ENCODE peak calls at places on chromosomes 4 and X, in ten cellular contexts. B is Caco-2, G is HT1080, A is NCI-H1105, V is GM04504, P is M059J, R is posterior cingulate gyrus, F is left kidney, C is fibroblast of mammary gland, N is psoas muscle. D is an unnamed sample.
A peak's percentile ranks its signal among the peaks of the same experiment; 100 is the strongest.

GRCh38 chr4:111778543-111778942 is 366.7 kb upstream of the FAM241A start:
- DNase-seq in B (no peak), G (peak; percentile 17), A (no peak), V (peak; percentile 23), P (peak; percentile 12), R (no peak), F (peak; percentile 32), C (peak; percentile 44), N (no peak), D (no peak)

GRCh38 chr4:157791236-157791635 is 381.6 kb downstream of the GASK1B start:
- DNase-seq in B (no peak), G (no peak), A (no peak), V (no peak), P (no peak), R (no peak), F (no peak), C (no peak), N (no peak), D (no peak)

GRCh38 chrX:107840971-107841370 is 15.3 kb downstream of the MID2 start:
- DNase-seq in B (no peak), G (no peak), A (no peak), V (no peak), P (no peak), R (peak; percentile 60), F (no peak), C (no peak), N (no peak), D (no peak)

GRCh38 chr4:4384837-4385236 is 2.1 kb upstream of the NSG1 start:
- DNase-seq in B (no peak), G (peak; percentile 23), A (no peak), V (no peak), P (peak; percentile 49), R (no peak), F (peak; percentile 52), C (peak; percentile 26), N (peak; percentile 20), D (no peak)

GRCh38 chrX:69102805-69103204 is 62.4 kb downstream of the PJA1 start:
- DNase-seq in B (no peak), G (peak; percentile 15), A (no peak), V (no peak), P (peak; percentile 18), R (no peak), F (no peak), C (peak; percentile 25), N (no peak), D (no peak)

GRCh38 chr4:138953962-138954371 is 61.6 kb upstream of the NOCT start:
- DNase-seq in B (no peak), G (peak; percentile 59), A (no peak), V (peak; percentile 80), P (peak; percentile 76), R (no peak), F (no peak), C (peak; percentile 92), N (no peak), D (no peak)

GRCh38 chr4:7960790-7961655 is 21.4 kb upstream of the AFAP1 start:
- DNase-seq in B (no peak), G (peak; percentile 94), A (no peak), V (peak; percentile 98), P (peak; percentile 100), R (peak; percentile 93), F (peak; percentile 86), C (peak; percentile 100), N (peak; percentile 44), D (no peak)

GRCh38 chr4:7632971-7633370 is 198.2 kb upstream of the PSAPL1 start:
- DNase-seq in B (no peak), G (no peak), A (no peak), V (no peak), P (no peak), R (peak; percentile 42), F (no peak), C (peak; percentile 16), N (no peak), D (no peak)

GRCh38 chr4:152138451-152138850 is 377.6 kb upstream of the GATB start:
- DNase-seq in B (no peak), G (no peak), A (no peak), V (no peak), P (no peak), R (no peak), F (no peak), C (no peak), N (no peak), D (no peak)

GRCh38 chr4:105060628-105061027 is 86.0 kb upstream of the TET2 start:
- DNase-seq in B (no peak), G (peak; percentile 89), A (no peak), V (no peak), P (peak; percentile 75), R (no peak), F (no peak), C (peak; percentile 32), N (no peak), D (no peak)

GRCh38 chr4:121034010-121034409 is 38.3 kb downstream of the NDNF start:
- DNase-seq in B (no peak), G (peak; percentile 20), A (no peak), V (peak; percentile 60), P (no peak), R (no peak), F (no peak), C (peak; percentile 70), N (no peak), D (no peak)

GRCh38 chr4:41142946-41143720 is 71.2 kb downstream of the APBB2 start:
- DNase-seq in B (no peak), G (peak; percentile 71), A (no peak), V (peak; percentile 90), P (peak; percentile 96), R (no peak), F (peak; percentile 60), C (peak; percentile 96), N (peak; percentile 63), D (no peak)

GRCh38 chr4:140426610-140427103 is 791 bp downstream of the CLGN start:
- DNase-seq in B (no peak), G (peak; percentile 5), A (peak; percentile 30), V (no peak), P (no peak), R (no peak), F (peak; percentile 74), C (no peak), N (peak; percentile 47), D (no peak)

GRCh38 chr4:7649741-7650531 is 215.2 kb upstream of the PSAPL1 start:
- DNase-seq in B (no peak), G (peak; percentile 100), A (no peak), V (peak; percentile 83), P (peak; percentile 98), R (peak; percentile 76), F (no peak), C (peak; percentile 95), N (peak; percentile 58), D (no peak)

GRCh38 chr4:107034982-107035710 is 967 bp downstream of the DKK2 start:
- DNase-seq in B (no peak), G (no peak), A (peak; percentile 8), V (no peak), P (peak; percentile 18), R (peak; percentile 89), F (peak; percentile 68), C (peak; percentile 27), N (peak; percentile 55), D (no peak)

GRCh38 chr4:155796031-155796430 is 37.2 kb downstream of the GUCY1B1 start:
- DNase-seq in B (no peak), G (peak; percentile 46), A (no peak), V (no peak), P (peak; percentile 60), R (no peak), F (peak; percentile 32), C (peak; percentile 35), N (no peak), D (no peak)

GRCh38 chr4:1628892-1629703 is 55.0 kb downstream of the FAM53A start:
- DNase-seq in B (peak; percentile 58), G (peak; percentile 37), A (peak; percentile 0), V (peak; percentile 6), P (peak; percentile 21), R (peak; percentile 95), F (peak; percentile 81), C (peak; percentile 28), N (peak; percentile 84), D (peak; percentile 54)

GRCh38 chr4:128565565-128566186 is 243.8 kb upstream of the JADE1 start:
- DNase-seq in B (peak; percentile 70), G (peak; percentile 55), A (peak; percentile 6), V (no peak), P (peak; percentile 19), R (peak; percentile 87), F (peak; percentile 88), C (peak; percentile 28), N (peak; percentile 56), D (no peak)

GRCh38 chr4:7239844-7240243 is 47.5 kb downstream of the SORCS2 start:
- DNase-seq in B (no peak), G (no peak), A (no peak), V (no peak), P (no peak), R (peak; percentile 71), F (peak; percentile 51), C (no peak), N (no peak), D (no peak)

GRCh38 chr4:77433102-77433733 is 172.4 kb upstream of the CXCL13 start:
- DNase-seq in B (no peak), G (peak; percentile 56), A (peak; percentile 12), V (no peak), P (peak; percentile 44), R (no peak), F (peak; percentile 85), C (peak; percentile 52), N (no peak), D (no peak)